ENCODE peak calls at places on chromosome 7, in nine cellular contexts. R is mesendoderm; L is hepatocyte; B is lung; H is IMR-90; E is left ventricle myocardium inferior; S is CD4-positive, CD25-positive, alpha-beta regulatory T cell; P is heart left ventricle; J is psoas muscle. F is an unnamed sample.
A peak's percentile ranks its signal among the peaks of the same experiment; 100 is the strongest.

GRCh38 chr7:121369462-121369861 is 26.6 kb downstream of the FAM3C start:
- DNase-seq in B (no peak), H (peak; percentile 51), S (no peak), P (no peak), E (no peak), R (no peak), J (no peak), L (peak; percentile 34), F (no peak)

GRCh38 chr7:129864042-129864441 is 88.7 kb downstream of the UBE2H start:
- DNase-seq in S (no peak), E (no peak), J (no peak), R (no peak), H (no peak), L (no peak), P (peak; percentile 37), B (no peak), F (no peak)

GRCh38 chr7:139095194-139095659 is 14.3 kb downstream of the ZC3HAV1 start:
- DNase-seq in J (no peak), S (peak; percentile 73), P (no peak), H (no peak), B (no peak), L (no peak), E (no peak), R (peak; percentile 62), F (peak; percentile 65)

GRCh38 chr7:128922496-128923410 is 12.2 kb upstream of the KCP start:
- DNase-seq in S (no peak), L (no peak), H (no peak), B (no peak), J (no peak), R (no peak), E (no peak), P (no peak), F (no peak)

GRCh38 chr7:134450296-134451000 is 8.5 kb downstream of the AKR1B1 start:
- DNase-seq in H (peak; percentile 53), L (peak; percentile 53), J (no peak), E (no peak), R (no peak), P (peak; percentile 43), S (no peak), B (no peak), F (no peak)

GRCh38 chr7:96778263-96778662 is 68.6 kb upstream of the SEM1 start:
- DNase-seq in E (no peak), H (no peak), R (peak; percentile 65), L (peak; percentile 6), B (no peak), P (no peak), J (no peak), S (no peak), F (no peak)

GRCh38 chr7:143394777-143395176 is 13.6 kb downstream of the ZYX start:
- DNase-seq in J (no peak), B (no peak), H (no peak), R (no peak), S (no peak), P (no peak), L (no peak), E (no peak), F (no peak)

GRCh38 chr7:46545790-46546189 is 624.7 kb upstream of the IGFBP3 start:
- DNase-seq in P (no peak), S (no peak), J (no peak), L (no peak), B (no peak), R (peak; percentile 83), H (peak; percentile 83), E (no peak), F (no peak)

GRCh38 chr7:71712653-71713180 is 580.8 kb downstream of the GALNT17 start:
- DNase-seq in H (no peak), J (no peak), S (no peak), B (no peak), P (no peak), L (no peak), R (no peak), E (no peak), F (no peak)

GRCh38 chr7:158700008-158700407 is 4.6 kb downstream of the NCAPG2 start:
- DNase-seq in J (no peak), B (no peak), H (no peak), P (no peak), E (no peak), R (no peak), L (no peak), S (no peak), F (no peak)

GRCh38 chr7:99562832-99563231 is 4.4 kb downstream of the ZNF655 start:
- DNase-seq in P (no peak), S (no peak), J (no peak), H (peak; percentile 100), L (peak; percentile 83), E (no peak), R (peak; percentile 98), B (peak; percentile 39), F (no peak)

GRCh38 chr7:87083865-87084519 is 24.5 kb upstream of the ELAPOR2 start:
- DNase-seq in B (no peak), L (no peak), S (no peak), R (no peak), J (no peak), H (peak; percentile 1), P (no peak), E (no peak), F (no peak)

GRCh38 chr7:140238778-140239652 is 62.2 kb upstream of the KDM7A start:
- DNase-seq in R (no peak), S (no peak), E (no peak), L (peak; percentile 27), H (no peak), B (no peak), P (no peak), J (no peak), F (no peak)

GRCh38 chr7:55086413-55087201 is 67.8 kb downstream of the EGFR start:
- DNase-seq in H (peak; percentile 90), J (no peak), L (peak; percentile 35), R (no peak), S (no peak), P (no peak), E (no peak), B (peak; percentile 45), F (no peak)

DNA sequence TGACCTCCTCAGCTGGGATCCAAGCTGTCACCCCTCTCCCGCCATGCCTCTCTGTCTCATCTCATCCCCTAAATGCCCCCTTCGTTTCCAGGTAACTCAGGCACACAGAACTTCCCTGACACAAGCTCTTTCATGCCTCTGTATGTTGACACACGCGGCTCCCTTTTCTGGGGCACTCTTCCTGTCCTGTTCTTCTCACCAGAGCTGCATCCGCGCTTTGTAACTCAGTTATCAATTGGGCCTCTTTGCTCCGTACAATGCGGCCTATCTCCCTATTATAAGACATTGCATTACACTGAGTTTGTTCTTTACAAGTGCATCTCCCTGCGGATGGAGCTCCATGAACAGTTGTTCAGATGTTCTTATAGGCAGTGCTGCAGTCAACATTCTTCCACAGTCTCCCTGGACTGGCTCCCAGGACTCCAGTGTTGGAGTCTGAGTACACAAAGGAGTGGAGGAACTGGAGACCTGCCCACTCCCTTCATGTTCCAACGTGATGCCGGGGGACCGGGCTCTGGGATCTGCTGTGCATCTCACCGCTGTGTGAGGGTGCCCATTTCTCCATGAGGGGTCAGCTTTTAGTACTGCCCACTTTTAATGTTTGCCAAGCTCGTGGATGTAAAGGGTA is 56.9 kb upstream of the TNS3 start:
- DNase-seq in L (peak; percentile 45), E (no peak), S (no peak), H (peak; percentile 69), B (peak; percentile 61), R (no peak), J (no peak), P (no peak), F (no peak)
- H3K4me1 ChIP-seq in L (peaks cover 37% of the 10 kb centered on the region), E (peaks cover 21% of the 10 kb centered on the region), S (no peaks in the 10 kb centered on the region), H (peaks cover 23% of the 10 kb centered on the region), B (no peaks in the 10 kb centered on the region), R (no peaks in the 10 kb centered on the region), J (peaks cover 9% of the 10 kb centered on the region), P (peaks cover 16% of the 10 kb centered on the region), F (no peaks in the 10 kb centered on the region)

GRCh38 chr7:38191791-38192190 is 13.7 kb downstream of the STARD3NL start:
- DNase-seq in R (no peak), L (no peak), P (no peak), B (no peak), S (no peak), J (no peak), H (no peak), E (no peak), F (no peak)
- H3K27ac ChIP-seq in R (no peak overlapping the region), L (no peak overlapping the region), P (no peak overlapping the region), B (no peak overlapping the region), S (no peak overlapping the region), J (no peak overlapping the region), H (no peak overlapping the region), E (no peak overlapping the region), F (no peak overlapping the region)

DNA sequence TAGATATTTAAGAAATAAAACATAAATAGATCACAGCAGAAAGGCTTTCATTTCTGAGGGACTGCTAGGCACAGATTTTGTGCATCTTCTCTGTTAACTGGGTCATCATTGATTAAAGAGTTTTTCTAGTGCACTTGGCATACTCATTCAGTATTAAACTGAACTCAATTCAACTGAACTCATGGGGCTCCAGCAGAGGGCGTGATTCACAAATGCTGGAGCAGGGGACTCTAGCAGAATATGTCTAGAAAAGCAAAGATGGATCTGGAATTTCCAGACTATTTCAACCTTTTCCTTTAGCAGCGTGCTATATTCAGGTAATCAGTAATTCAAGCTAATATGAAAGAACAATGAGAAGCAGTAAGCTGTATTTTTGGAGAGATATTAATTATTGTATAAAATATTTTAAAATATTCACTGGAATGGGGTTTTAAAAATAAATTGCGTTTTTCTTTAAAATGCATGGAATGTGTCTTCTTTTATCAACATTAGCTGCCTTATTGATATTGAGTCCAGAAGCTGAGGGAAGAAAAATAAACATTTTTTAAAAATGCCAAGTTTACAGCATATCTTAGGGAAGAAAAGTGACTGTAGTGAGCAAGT is 296.8 kb upstream of the CACNA2D1 start:
- DNase-seq in P (peak; percentile 31), L (peak; percentile 72), R (peak; percentile 67), B (no peak), E (no peak), J (no peak), S (no peak), H (peak; percentile 72), F (no peak)
- H3K4me1 ChIP-seq in P (no peaks in the 10 kb centered on the region), L (no peaks in the 10 kb centered on the region), R (peaks cover 10% of the 10 kb centered on the region), B (no peaks in the 10 kb centered on the region), E (no peaks in the 10 kb centered on the region), J (no peaks in the 10 kb centered on the region), S (no peaks in the 10 kb centered on the region), H (peaks cover 4% of the 10 kb centered on the region), F (no peaks in the 10 kb centered on the region)

DNA sequence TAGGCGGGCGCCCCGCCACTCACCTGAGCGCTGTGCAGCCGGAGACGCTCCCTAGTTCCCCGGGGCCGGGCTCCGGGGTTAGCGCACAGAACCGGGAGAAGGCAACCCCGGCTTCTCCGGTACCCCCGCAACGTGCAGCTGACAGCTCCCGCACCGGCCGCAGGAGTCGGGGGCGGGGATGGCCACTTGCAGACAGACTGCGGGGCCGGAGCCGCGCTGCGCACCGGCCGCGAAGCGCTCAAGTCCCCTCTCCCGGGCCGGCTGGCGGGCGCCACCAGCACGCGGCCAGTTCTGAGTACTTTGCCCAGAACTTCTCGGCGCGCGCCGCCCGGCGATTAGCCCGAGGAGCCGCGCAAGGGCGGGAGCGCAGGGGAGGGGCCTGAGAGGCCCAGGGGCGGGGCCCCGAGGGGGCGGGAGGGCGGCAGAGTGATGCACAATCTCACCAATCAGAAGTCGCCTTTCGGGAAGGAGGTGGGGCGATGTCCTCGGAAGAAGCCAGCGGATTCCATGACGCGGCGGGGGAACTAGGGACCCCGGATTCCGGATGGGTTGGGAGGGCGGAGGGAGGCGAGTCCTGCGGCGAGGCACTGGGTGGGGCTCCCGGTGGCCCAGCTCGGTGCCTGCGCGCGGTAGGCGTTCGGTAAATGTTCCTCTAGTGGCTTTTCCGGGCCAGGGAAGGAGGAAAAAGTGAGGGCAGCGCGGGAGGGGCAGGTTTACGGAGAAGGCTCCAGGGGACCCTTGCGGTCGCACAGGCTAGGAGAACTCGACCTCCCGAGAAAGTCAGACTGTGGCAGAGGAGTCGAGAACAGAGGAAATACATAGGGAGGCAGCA is at the start of gene OSBPL3:
- DNase-seq in B (peak; percentile 95), R (peak; percentile 96), S (peak; percentile 97), J (peak; percentile 91), E (peak; percentile 92), L (peak; percentile 98), H (peak; percentile 95), P (peak; percentile 97), F (peak; percentile 92)
- H3K27ac ChIP-seq in B (peak within 1 kb of the TSS; percentile 95), R (peak within 1 kb of the TSS; percentile 84), S (peak within 1 kb of the TSS; percentile 82), J (peak within 1 kb of the TSS; percentile 83), E (peak within 1 kb of the TSS; percentile 93), L (peak within 1 kb of the TSS; percentile 94), H (peak within 1 kb of the TSS; percentile 84), P (peak within 1 kb of the TSS; percentile 94), F (peak within 1 kb of the TSS; percentile 87)